ENCODE peak calls at places on chromosomes 1 and 21, in seven cellular contexts. J is stimulated activated CD4-positive, alpha-beta T cell treated with anti-CD3 and anti-CD28 coated beads, TNF-alpha, amount 100 ng/mL, for 24 hours; W is effector CD4-positive, alpha-beta T cell; B is stimulated activated CD8-positive, alpha-beta memory T cell treated with anti-CD3 and anti-CD28 coated beads, Interleukin-2, amount 100 ng/mL, for 1 hour; E is NCI-H2107; K is endodermal cell; R is activated CD8-positive, alpha-beta memory T cell treated with anti-CD3 and anti-CD28 coated beads, Interleukin-2, amount 50 U/mL, for 4 hours. H is an unnamed sample.

GRCh38 chr1:199898654-199899053 is 128.9 kb upstream of the NR5A2 start:
- DNase-seq in K (no peak), R (no peak), J (no peak), W (no peak), E (no peak), B (no peak), H (no peak)

GRCh38 chr1:198151688-198152087 is 5.1 kb upstream of the NEK7 start:
- DNase-seq in J (no peak), W (no peak), R (no peak), B (no peak), E (no peak), K (no peak), H (no peak)

GRCh38 chr21:44517175-44517899 is 22.7 kb downstream of the KRTAP10-1 start:
- DNase-seq in B (no peak), K (peak), W (no peak), E (no peak), J (no peak), R (no peak), H (no peak)

GRCh38 chr1:202579806-202580205 is 130.4 kb downstream of the SYT2 start:
- DNase-seq in E (no peak), B (no peak), K (no peak), W (no peak), J (no peak), R (no peak), H (no peak)

GRCh38 chr1:228875741-228876140 is 140.5 kb downstream of the RHOU start:
- DNase-seq in W (no peak), K (no peak), B (no peak), E (no peak), R (no peak), J (no peak), H (no peak)

GRCh38 chr1:21845646-21846641 is 33.9 kb downstream of the LDLRAD2 start:
- DNase-seq in E (no peak), K (no peak), B (no peak), R (no peak), W (no peak), J (no peak), H (no peak)

GRCh38 chr1:69090752-69091151 is 477.0 kb upstream of the LRRC7 start:
- DNase-seq in E (no peak), B (no peak), K (no peak), W (no peak), R (no peak), J (no peak), H (no peak)

GRCh38 chr1:197917813-197918646 is 858 bp downstream of the LHX9 start:
- DNase-seq in K (peak), R (no peak), J (no peak), B (no peak), W (no peak), E (no peak), H (no peak)

GRCh38 chr1:65420590-65421340 is at the start of the genes LEPR and LEPROT:
- DNase-seq in R (no peak), B (no peak), J (no peak), E (peak), K (no peak), W (no peak), H (no peak)

GRCh38 chr21:34536820-34537219 is 24.8 kb upstream of the KCNE1 start:
- DNase-seq in W (no peak), J (no peak), B (no peak), K (no peak), E (no peak), R (no peak), H (no peak)

GRCh38 chr1:10906866-10907519 is 105.5 kb upstream of the TARDBP start:
- DNase-seq in W (no peak), K (peak), J (no peak), R (no peak), B (no peak), E (no peak), H (no peak)